ENCODE peak calls at places on chromosome 16, in four cellular contexts. S is IMR-90, J is WERI-Rb-1, C is thoracic aorta. H is an unnamed sample.

GRCh38 chr16:25109643-25110042 is 1.9 kb upstream of the LCMT1 start:
- DNase-seq in S (peak; percentile 98), C (no peak), J (no peak), H (peak; percentile 68)

GRCh38 chr16:47304563-47304962 is 156.3 kb downstream of the ITFG1 start:
- DNase-seq in J (no peak), C (no peak), S (peak; percentile 24), H (no peak)

GRCh38 chr16:16064874-16065384 is 115.5 kb downstream of the ABCC1 start:
- DNase-seq in C (no peak), S (no peak), J (no peak), H (no peak)

GRCh38 chr16:49520684-49521083 is 147.1 kb downstream of the C16orf78 start:
- DNase-seq in J (no peak), S (no peak), C (no peak), H (no peak)

GRCh38 chr16:74608944-74609343 is 2.0 kb upstream of the GLG1 start:
- DNase-seq in J (no peak), C (no peak), S (no peak), H (no peak)

GRCh38 chr16:49464877-49465504 is 91.4 kb downstream of the C16orf78 start:
- DNase-seq in S (no peak), C (no peak), J (no peak), H (no peak)

GRCh38 chr16:86355114-86355513 is 155.2 kb upstream of the FOXF1 start:
- DNase-seq in J (no peak), C (no peak), S (peak; percentile 55), H (no peak)

GRCh38 chr16:3951861-3952332 is 71.4 kb upstream of the CREBBP start:
- DNase-seq in J (no peak), C (no peak), S (peak; percentile 28), H (no peak)

GRCh38 chr16:56909484-56910113 is 22.3 kb upstream of the HERPUD1 start:
- DNase-seq in S (no peak), J (no peak), C (no peak), H (no peak)

GRCh38 chr16:69407702-69408323 is 16.6 kb upstream of the CYB5B start:
- DNase-seq in J (no peak), S (no peak), C (no peak), H (no peak)

GRCh38 chr16:59047114-59047513 is 313.0 kb upstream of the GOT2 start:
- DNase-seq in J (no peak), C (no peak), S (no peak), H (no peak)

GRCh38 chr16:88505405-88506082 is 52.5 kb downstream of the ZFPM1 start:
- DNase-seq in C (no peak), S (no peak), J (peak; percentile 57), H (peak; percentile 95)

GRCh38 chr16:81786868-81787267 is 7.8 kb downstream of the PLCG2 start:
- DNase-seq in C (no peak), J (no peak), S (no peak), H (no peak)

GRCh38 chr16:138049-138417 is 440 bp downstream of the NPRL3 start:
- DNase-seq in C (no peak), J (peak; percentile 34), S (no peak), H (peak; percentile 11)

GRCh38 chr16:4293822-4294457 is 21.1 kb upstream of the TFAP4 start:
- DNase-seq in C (no peak), S (peak; percentile 82), J (peak; percentile 52), H (peak; percentile 59)

GRCh38 chr16:17105239-17105721 is 365.5 kb downstream of the XYLT1 start:
- DNase-seq in J (no peak), C (no peak), S (peak; percentile 2), H (no peak)

GRCh38 chr16:85615852-85616607 is 2.9 kb downstream of the GSE1 start:
- DNase-seq in C (no peak), S (peak; percentile 81), J (peak; percentile 73), H (peak; percentile 84)

GRCh38 chr16:26787924-26788323 is 278.8 kb upstream of the C16orf82 start:
- DNase-seq in C (no peak), J (no peak), S (no peak), H (no peak)

GRCh38 chr16:86525696-86526095 is 15.4 kb downstream of the FOXF1 start:
- DNase-seq in J (no peak), S (no peak), C (no peak), H (no peak)

GRCh38 chr16:89080251-89080853 is 13.3 kb upstream of the ACSF3 start:
- DNase-seq in S (no peak), C (no peak), J (no peak), H (no peak)

GRCh38 chr16:87054856-87055255 is 262.3 kb downstream of the C16orf95 start:
- DNase-seq in S (no peak), J (no peak), C (no peak), H (no peak)

GRCh38 chr16:49012961-49013726 is 268.5 kb downstream of the CBLN1 start:
- DNase-seq in J (no peak), C (no peak), S (no peak), H (peak; percentile 31)

GRCh38 chr16:21159281-21159951 is 942 bp downstream of the LDAF1 start:
- DNase-seq in J (peak; percentile 49), S (no peak), C (no peak), H (peak; percentile 73)

GRCh38 chr16:55735120-55735781 is 79.5 kb downstream of the SLC6A2 start:
- DNase-seq in S (no peak), C (no peak), J (no peak), H (no peak)

GRCh38 chr16:27311449-27311831 is 2.3 kb upstream of the IL4R start:
- DNase-seq in C (no peak), S (peak; percentile 38), J (peak; percentile 47), H (no peak)

GRCh38 chr16:27945233-27945975 is 118.1 kb downstream of the GSG1L start:
- DNase-seq in C (no peak), J (peak; percentile 95), S (no peak), H (no peak)

GRCh38 chr16:85354623-85355514 is 242.6 kb upstream of the CIBAR2 start:
- DNase-seq in S (peak; percentile 87), C (no peak), J (peak; percentile 93), H (no peak)

GRCh38 chr16:31113420-31114124 is 3.9 kb upstream of the KAT8 start:
- DNase-seq in S (no peak), J (no peak), C (no peak), H (no peak)

GRCh38 chr16:10984509-10984908 is 40.1 kb downstream of the CLEC16A start:
- DNase-seq in S (peak; percentile 93), C (no peak), J (no peak), H (no peak)

GRCh38 chr16:89565256-89565505 is 4.7 kb downstream of the RPL13 start:
- DNase-seq in C (no peak), J (no peak), S (no peak), H (no peak)

GRCh38 chr16:25265968-25266367 is 8.3 kb upstream of the ZKSCAN2 start:
- DNase-seq in J (no peak), C (no peak), S (no peak), H (no peak)

GRCh38 chr16:27326738-27327585 is 13.2 kb downstream of the IL4R start:
- DNase-seq in S (peak; percentile 97), C (peak; percentile 79), J (peak; percentile 99), H (peak; percentile 88)

GRCh38 chr16:17476414-17477259 is 5.9 kb upstream of the XYLT1 start:
- DNase-seq in J (peak; percentile 72), C (no peak), S (peak; percentile 74), H (peak; percentile 82)

GRCh38 chr16:67397812-67398545 is 4.7 kb upstream of the TPPP3 start:
- DNase-seq in C (no peak), S (no peak), J (no peak), H (no peak)

GRCh38 chr16:67396159-67396774 is 3.0 kb upstream of the TPPP3 start:
- DNase-seq in C (peak; percentile 58), J (peak; percentile 96), S (peak; percentile 78), H (peak; percentile 96)

GRCh38 chr16:67398546-67399217 is 5.4 kb upstream of the TPPP3 start:
- DNase-seq in J (no peak), S (no peak), C (no peak), H (no peak)

GRCh38 chr16:67396775-67397450 is 3.6 kb upstream of the TPPP3 start:
- DNase-seq in C (no peak), J (no peak), S (no peak), H (no peak)

GRCh38 chr16:67397451-67397801 is 4.1 kb upstream of the TPPP3 start:
- DNase-seq in S (no peak), C (no peak), J (no peak), H (peak; percentile 27)
- H3K27ac ChIP-seq in S (no peak overlapping the region), C (no peak overlapping the region), J (no peak overlapping the region), H (no peak overlapping the region)

GRCh38 chr16:71894229-71894920 is 956 bp upstream of the IST1 start:
- DNase-seq in C (no peak), J (peak; percentile 54), S (peak; percentile 76), H (peak; percentile 66)
- TF ChIP-seq CTCF in C (no peak), J (peak; percentile 19), S (peak; percentile 19), H (no peak)

GRCh38 chr16:73385701-73386100 is 337.8 kb upstream of the ZFHX3 start:
- DNase-seq in S (no peak), J (no peak), C (no peak), H (no peak)
- H3K4me3 ChIP-seq in S (no peak overlapping the region), J (no peak overlapping the region), C (no peak overlapping the region), H (no peak overlapping the region)

GRCh38 chr16:2190659-2191445 is 5.6 kb downstream of the CASKIN1 start:
- DNase-seq in S (no peak), C (no peak), J (no peak), H (no peak)
- H3K27ac ChIP-seq in S (no peak overlapping the region), C (no peak overlapping the region), J (no peak overlapping the region), H (no peak overlapping the region)

GRCh38 chr16:50879873-50880695 is 138.2 kb downstream of the CYLD start:
- DNase-seq in C (no peak), S (no peak), J (peak; percentile 95), H (peak; percentile 23)

GRCh38 chr16:50881331-50881830 is 139.5 kb downstream of the CYLD start:
- DNase-seq in J (peak; percentile 83), S (no peak), C (no peak), H (no peak)

GRCh38 chr16:50880926-50881325 is 139.0 kb downstream of the CYLD start:
- DNase-seq in S (no peak), C (no peak), J (peak; percentile 31), H (no peak)

GRCh38 chr16:50878536-50878935 is 136.7 kb downstream of the CYLD start:
- DNase-seq in S (no peak), J (peak; percentile 35), C (no peak), H (no peak)

GRCh38 chr16:50878966-50879615 is 137.2 kb downstream of the CYLD start:
- DNase-seq in S (no peak), C (no peak), J (peak; percentile 68), H (no peak)
- TF ChIP-seq CTCF in S (no peak), C (no peak), J (no peak), H (no peak)

GRCh38 chr16:14303182-14303618 is 232.1 kb downstream of the MRTFB start:
- DNase-seq in S (peak; percentile 36), J (no peak), C (no peak), H (peak; percentile 38)

GRCh38 chr16:14302031-14302398 is 230.9 kb downstream of the MRTFB start:
- DNase-seq in S (peak; percentile 60), J (peak; percentile 57), C (no peak), H (peak; percentile 81)

GRCh38 chr16:14303654-14304394 is 232.7 kb downstream of the MRTFB start:
- DNase-seq in C (no peak), S (no peak), J (no peak), H (peak; percentile 54)

GRCh38 chr16:14301150-14302030 is 230.3 kb downstream of the MRTFB start:
- DNase-seq in C (no peak), J (no peak), S (no peak), H (peak; percentile 73)

GRCh38 chr16:14302399-14303181 is 231.5 kb downstream of the MRTFB start:
- DNase-seq in C (no peak), S (no peak), J (peak; percentile 35), H (peak; percentile 16)
- H3K4me3 ChIP-seq in C (peak overlapping the region; percentile 99), S (peak overlapping the region; percentile 95), J (peak overlapping the region; percentile 68), H (peak overlapping the region; percentile 86)

GRCh38 chr16:68041783-68042182 is 18.7 kb downstream of the DUS2 start:
- DNase-seq in C (no peak), S (no peak), J (no peak), H (no peak)
- H3K27ac ChIP-seq in C (no peak overlapping the region), S (no peak overlapping the region), J (no peak overlapping the region), H (no peak overlapping the region)